ENCODE peak calls at places on chromosomes 1 and 21, in six cellular contexts. A is K562, Y is HepG2, P is H1, X is GM12891, B is GM12878. V is an unnamed sample.

GRCh38 chr1:236982380-236982779 is 21.9 kb downstream of the MT1HL1 start:
- DNase-seq in A (no peak), Y (no peak), P (no peak), X (no peak), B (no peak), V (no peak)

GRCh38 chr1:119686661-119687060 is 25.1 kb upstream of the PHGDH start:
- DNase-seq in A (no peak), Y (no peak), P (no peak), X (no peak), B (no peak), V (no peak)

GRCh38 chr1:46027788-46028573 is 104.4 kb downstream of the PIK3R3 start:
- DNase-seq in A (no peak), Y (no peak), P (no peak), X (no peak), B (no peak), V (no peak)

GRCh38 chr21:44528634-44528995 is 11.4 kb downstream of the KRTAP10-1 start:
- DNase-seq in A (no peak), Y (no peak), P (no peak), X (no peak), B (no peak), V (no peak)

GRCh38 chr1:162627662-162628296 is 4.5 kb upstream of the DDR2 start:
- DNase-seq in A (peak; percentile 52), Y (peak; percentile 43), P (no peak), X (no peak), B (no peak), V (no peak)

GRCh38 chr1:201334325-201335173 is 42.9 kb downstream of the TNNT2 start:
- DNase-seq in A (no peak), Y (no peak), P (no peak), X (no peak), B (no peak), V (no peak)

GRCh38 chr21:44708866-44709425 is 2.4 kb downstream of the TSPEAR start:
- DNase-seq in A (no peak), Y (no peak), P (no peak), X (no peak), B (no peak), V (no peak)

GRCh38 chr1:96508226-96508625 is 213.4 kb upstream of the PTBP2 start:
- DNase-seq in A (no peak), Y (no peak), P (no peak), X (no peak), B (no peak), V (no peak)

GRCh38 chr1:185040333-185040732 is 5.0 kb upstream of the RNF2 start:
- DNase-seq in A (no peak), Y (no peak), P (no peak), X (no peak), B (no peak), V (no peak)

GRCh38 chr1:210438928-210439841 is 110.5 kb downstream of the HHAT start:
- DNase-seq in A (no peak), Y (no peak), P (no peak), X (no peak), B (no peak), V (no peak)

GRCh38 chr1:201499795-201500669 is 6.9 kb downstream of the CSRP1 start:
- DNase-seq in A (no peak), Y (no peak), P (no peak), X (no peak), B (no peak), V (no peak)

GRCh38 chr1:180241716-180242544 is 11.9 kb downstream of the LHX4 start:
- DNase-seq in A (peak; percentile 42), Y (no peak), P (no peak), X (no peak), B (no peak), V (no peak)

GRCh38 chr1:36523850-36524249 is 41.1 kb upstream of the CSF3R start:
- DNase-seq in A (no peak), Y (no peak), P (no peak), X (no peak), B (no peak), V (no peak)

GRCh38 chr1:36525166-36525565 is 42.5 kb upstream of the CSF3R start:
- DNase-seq in A (no peak), Y (no peak), P (no peak), X (no peak), B (no peak), V (no peak)

GRCh38 chr1:36523230-36523495 is 40.5 kb upstream of the CSF3R start:
- DNase-seq in A (no peak), Y (no peak), P (no peak), X (no peak), B (no peak), V (no peak)

GRCh38 chr1:36522461-36523229 is 39.9 kb upstream of the CSF3R start:
- DNase-seq in A (no peak), Y (no peak), P (no peak), X (no peak), B (no peak), V (no peak)

DNA sequence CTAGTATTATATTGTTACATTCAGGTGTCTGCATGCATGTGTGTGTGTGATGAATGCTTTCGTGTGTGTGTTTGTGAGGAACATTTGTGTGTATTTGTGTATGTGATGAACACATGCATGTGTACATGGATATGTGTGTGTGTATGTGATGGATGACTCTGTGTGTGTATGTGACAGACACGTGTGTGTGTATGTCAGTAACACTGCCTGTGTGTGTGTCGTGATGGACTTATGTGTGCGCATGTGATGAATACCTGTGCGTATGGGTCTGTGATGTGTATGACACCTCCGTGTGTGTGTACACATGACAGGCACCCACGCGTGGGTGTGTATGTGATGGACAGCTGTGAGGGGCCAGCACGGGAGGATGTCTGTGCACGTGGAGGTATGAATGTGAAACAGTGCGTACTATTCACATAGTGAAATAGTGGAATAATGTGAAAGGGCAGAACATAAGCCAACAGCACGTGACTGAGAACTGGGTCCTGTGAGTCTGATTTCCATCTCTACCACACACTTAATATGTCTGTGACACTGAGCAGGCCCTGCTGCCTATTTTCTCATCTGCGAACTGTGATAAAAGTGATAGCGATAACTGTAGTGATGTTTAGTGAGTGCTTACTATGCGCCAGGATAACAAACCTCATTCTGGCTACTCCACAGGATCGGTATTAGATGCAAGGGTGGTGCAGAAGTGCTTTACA is 41.8 kb upstream of the CSF3R start:
- DNase-seq in A (no peak), Y (no peak), P (no peak), X (no peak), B (no peak), V (no peak)
- TF ChIP-seq TAF1 in A (no peak), Y (no peak), P (no peak), X (no peak), B (no peak), V (no peak)

DNA sequence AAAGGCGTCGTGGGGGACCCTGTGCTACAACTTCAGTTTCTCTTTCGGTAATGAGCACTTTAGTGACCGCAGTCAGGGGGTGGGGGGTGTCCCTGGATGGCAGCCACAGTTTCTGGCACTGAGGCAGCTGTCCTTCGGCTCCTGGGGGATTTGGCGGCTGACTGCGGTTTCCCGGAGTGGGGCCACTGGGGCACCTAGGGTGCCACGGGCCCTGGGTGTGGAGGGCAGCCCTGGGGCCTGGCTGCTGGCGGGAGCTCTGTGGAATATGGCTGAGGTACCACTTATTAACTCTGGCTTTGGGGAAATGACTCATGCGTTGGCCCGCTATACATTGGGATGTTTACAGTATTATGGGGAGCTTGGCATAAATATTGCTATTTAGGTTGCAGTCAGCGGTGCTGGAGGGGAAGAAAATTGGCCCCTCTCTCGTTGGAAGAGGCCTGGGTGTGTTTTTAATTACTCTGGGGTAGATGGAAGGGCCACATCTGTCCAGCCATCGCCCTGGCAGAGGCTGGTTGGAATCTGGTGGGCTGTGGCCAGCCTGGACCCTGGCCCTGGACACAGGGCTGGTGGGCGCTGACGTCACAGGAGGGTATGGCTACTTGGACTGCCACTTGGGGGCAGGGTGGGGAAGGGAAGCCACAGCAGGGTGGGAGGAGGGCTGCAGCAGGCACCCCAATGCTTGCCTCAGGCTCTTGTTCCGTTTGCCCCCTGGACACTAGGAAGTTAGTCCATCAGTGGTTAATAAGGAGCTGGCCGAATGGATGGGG is 2.0 kb downstream of the EPHB2 start:
- DNase-seq in A (no peak), Y (no peak), P (no peak), X (peak; percentile 74), B (no peak), V (peak; percentile 65)
- TF ChIP-seq POLR2A in A (no peak), Y (no peak), P (no peak), X (no peak), B (no peak), V (no peak)

DNA sequence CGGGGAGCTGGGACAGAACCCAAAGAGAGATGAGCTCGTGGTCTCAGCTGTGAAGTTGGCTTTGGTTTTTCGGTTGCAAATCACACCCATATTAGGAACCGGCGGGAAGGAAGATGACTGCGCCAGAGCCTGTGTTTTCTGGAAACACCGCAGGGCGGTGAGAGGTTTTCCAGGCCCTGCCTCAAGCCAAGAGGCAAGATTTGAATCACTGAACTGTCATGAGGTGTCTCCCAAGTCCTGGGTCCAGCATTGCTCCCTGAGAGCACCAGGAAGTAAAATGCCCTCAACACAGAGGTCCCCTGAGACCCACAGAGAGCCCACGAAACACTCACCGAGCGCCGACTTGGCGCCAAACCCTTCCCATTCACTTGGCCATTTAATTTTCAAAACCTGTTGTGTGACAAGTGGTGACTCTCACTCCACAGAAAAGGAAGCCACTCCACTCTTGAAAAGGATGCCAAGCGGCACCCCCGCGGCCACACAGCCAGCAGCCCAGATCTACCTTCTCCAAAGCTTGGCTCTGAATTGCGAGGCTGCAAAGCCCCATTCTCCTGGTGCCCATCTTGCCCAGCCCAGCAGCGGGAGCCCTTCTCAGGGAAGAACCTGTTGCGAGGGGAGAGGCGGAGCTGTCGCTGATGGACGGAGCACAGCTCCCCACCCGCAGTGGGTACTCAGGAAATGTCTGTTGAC is 99.0 kb upstream of the RUNX3 start:
- DNase-seq in A (no peak), Y (no peak), P (no peak), X (no peak), B (no peak), V (peak; percentile 45)
- TF ChIP-seq POLR2AphosphoS5 in A (no peak), Y (no peak), P (no peak), X (no peak), B (no peak), V (no peak)

GRCh38 chr1:26031903-26032220 is 10.3 kb downstream of the EXTL1 start:
- DNase-seq in A (no peak), Y (no peak), P (no peak), X (no peak), B (no peak), V (no peak)
- TF ChIP-seq TAF1 in A (no peak), Y (no peak), P (no peak), X (no peak), B (no peak), V (no peak)